ENCODE peak calls at places on chromosome 1, in five cellular contexts. Q is ACHN, P is SK-N-MC, J is H7, K is lung. X is an unnamed sample.

GRCh38 chr1:155717041-155717440 is 28.1 kb downstream of the DAP3 start:
- DNase-seq in Q (no peak), P (no peak), J (no peak), K (no peak), X (no peak)

GRCh38 chr1:208977012-208977411 is 606.5 kb upstream of the CAMK1G start:
- DNase-seq in Q (no peak), P (no peak), J (no peak), K (no peak), X (no peak)

GRCh38 chr1:229440821-229441537 is 7.1 kb upstream of the ACTA1 start:
- DNase-seq in Q (no peak), P (no peak), J (no peak), K (no peak), X (no peak)

GRCh38 chr1:220881918-220882891 is 3.0 kb downstream of the HLX start:
- DNase-seq in Q (no peak), P (no peak), J (peak; percentile 91), K (no peak), X (no peak)

GRCh38 chr1:83641206-83641658 is 357.7 kb downstream of the TTLL7 start:
- DNase-seq in Q (no peak), P (no peak), J (peak; percentile 34), K (no peak), X (no peak)

GRCh38 chr1:96487961-96488360 is 233.6 kb upstream of the PTBP2 start:
- DNase-seq in Q (no peak), P (no peak), J (no peak), K (no peak), X (no peak)

GRCh38 chr1:111732718-111733117 is 6.5 kb downstream of the INKA2 start:
- DNase-seq in Q (no peak), P (no peak), J (peak; percentile 6), K (no peak), X (no peak)

GRCh38 chr1:109112652-109113285 is 1.1 kb upstream of the ELAPOR1 start:
- DNase-seq in Q (peak; percentile 88), P (peak; percentile 63), J (peak; percentile 93), K (peak; percentile 94), X (peak; percentile 94)

GRCh38 chr1:210321552-210321951 is 7.2 kb upstream of the HHAT start:
- DNase-seq in Q (no peak), P (no peak), J (no peak), K (no peak), X (no peak)

GRCh38 chr1:183159960-183160359 is 26.1 kb upstream of the LAMC2 start:
- DNase-seq in Q (no peak), P (no peak), J (no peak), K (peak; percentile 82), X (peak; percentile 96)

GRCh38 chr1:223711173-223711572 is 1.2 kb upstream of the CAPN2 start:
- DNase-seq in Q (no peak), P (no peak), J (no peak), K (no peak), X (no peak)

GRCh38 chr1:178408869-178409268 is 87.9 kb downstream of the CLEC20A start:
- DNase-seq in Q (no peak), P (no peak), J (no peak), K (no peak), X (no peak)

GRCh38 chr1:41713557-41714327 is 205.0 kb downstream of the HIVEP3 start:
- DNase-seq in Q (peak; percentile 64), P (no peak), J (no peak), K (no peak), X (no peak)

GRCh38 chr1:52751589-52752306 is 25.5 kb downstream of the ZYG11B start:
- DNase-seq in Q (no peak), P (no peak), J (no peak), K (no peak), X (no peak)

GRCh38 chr1:42922687-42923366 is 35.8 kb downstream of the SLC2A1 start:
- DNase-seq in Q (peak; percentile 79), P (no peak), J (peak; percentile 87), K (peak; percentile 45), X (peak; percentile 91)

GRCh38 chr1:222975472-222976122 is 160.8 kb downstream of the DISP1 start:
- DNase-seq in Q (no peak), P (no peak), J (no peak), K (no peak), X (no peak)

GRCh38 chr1:230248876-230249275 is 177.3 kb downstream of the PGBD5 start:
- DNase-seq in Q (no peak), P (no peak), J (no peak), K (no peak), X (no peak)

GRCh38 chr1:157515709-157516108 is 36.6 kb downstream of the FCRL5 start:
- DNase-seq in Q (no peak), P (no peak), J (no peak), K (no peak), X (no peak)

GRCh38 chr1:112672842-112673241 is 1.6 kb upstream of the MOV10 start:
- DNase-seq in Q (no peak), P (no peak), J (no peak), K (no peak), X (no peak)

GRCh38 chr1:165575700-165576099 is 31.9 kb downstream of the LRRC52 start:
- DNase-seq in Q (no peak), P (no peak), J (no peak), K (no peak), X (no peak)

GRCh38 chr1:89953072-89953626 is 41.8 kb upstream of the ZNF326 start:
- DNase-seq in Q (peak; percentile 84), P (no peak), J (peak; percentile 38), K (no peak), X (peak; percentile 39)

GRCh38 chr1:236051107-236051885 is 13.6 kb downstream of the NID1 start:
- DNase-seq in Q (no peak), P (no peak), J (peak; percentile 32), K (no peak), X (no peak)

GRCh38 chr1:241825581-241825980 is 22.4 kb upstream of the EXO1 start:
- DNase-seq in Q (no peak), P (no peak), J (no peak), K (no peak), X (no peak)

GRCh38 chr1:10973552-10973951 is 38.9 kb upstream of the TARDBP start:
- DNase-seq in Q (no peak), P (no peak), J (peak; percentile 66), K (no peak), X (no peak)

GRCh38 chr1:210246447-210246846 is 13.9 kb downstream of the SERTAD4 start:
- DNase-seq in Q (no peak), P (peak; percentile 64), J (no peak), K (no peak), X (no peak)

GRCh38 chr1:12774801-12775345 is 1.3 kb downstream of the PRAMEF12 start:
- DNase-seq in Q (no peak), P (no peak), J (no peak), K (no peak), X (no peak)

GRCh38 chr1:162284206-162284955 is 92.3 kb downstream of the SPATA46 start:
- DNase-seq in Q (no peak), P (no peak), J (no peak), K (no peak), X (no peak)

GRCh38 chr1:11952455-11953109 is 18.1 kb downstream of the PLOD1 start:
- DNase-seq in Q (no peak), P (no peak), J (no peak), K (no peak), X (no peak)

GRCh38 chr1:15843826-15844572 is 3.5 kb upstream of the SPEN start:
- DNase-seq in Q (no peak), P (no peak), J (no peak), K (no peak), X (no peak)

GRCh38 chr1:85465099-85465790 is at the start of gene DDAH1:
- DNase-seq in Q (peak; percentile 72), P (no peak), J (peak; percentile 86), K (peak; percentile 65), X (peak; percentile 78)

GRCh38 chr1:147771216-147772125 is 11.1 kb upstream of the GJA5 start:
- DNase-seq in Q (no peak), P (no peak), J (no peak), K (no peak), X (no peak)

GRCh38 chr1:111270781-111271463 is 19.7 kb upstream of the CHIA start:
- DNase-seq in Q (no peak), P (no peak), J (peak; percentile 28), K (no peak), X (no peak)

GRCh38 chr1:87642581-87643129 is 314.0 kb downstream of the LMO4 start:
- DNase-seq in Q (no peak), P (peak; percentile 42), J (peak; percentile 14), K (no peak), X (peak; percentile 12)

GRCh38 chr1:1677718-1678580 is 14.6 kb downstream of the SLC35E2B start:
- DNase-seq in Q (no peak), P (no peak), J (peak; percentile 58), K (no peak), X (no peak)

GRCh38 chr1:181139631-181140051 is 51.1 kb downstream of the IER5 start:
- DNase-seq in Q (no peak), P (no peak), J (no peak), K (no peak), X (no peak)

X was measured in HT-29.